ENCODE peak calls at places on chromosomes 5 and 9, in four cellular contexts. Z is NCI-H1092 treated with DMSO at 0.1 percent for 48 hours; E is cardiac fibroblast; A is natural killer cell treated with Interleukin-12 subunit alpha and Interleukin-12 subunit beta and Interleukin-15 and Interleukin-18, amount 100 ng/mL, for 72 hours. P is an unnamed sample.

GRCh38 chr5:165457854-165458481 is 1952.5 kb downstream of the MAT2B start:
- DNase-seq in Z (no peak), E (peak), A (no peak), P (no peak)

GRCh38 chr5:38923661-38924451 is 78.0 kb downstream of the OSMR start:
- DNase-seq in Z (no peak), E (peak), A (no peak), P (no peak)

GRCh38 chr5:113974976-113975375 is 386.9 kb upstream of the KCNN2 start:
- DNase-seq in Z (no peak), E (no peak), A (no peak), P (no peak)

GRCh38 chr5:169494383-169495251 is 89.0 kb upstream of the SPDL1 start:
- DNase-seq in Z (no peak), E (no peak), A (no peak), P (no peak)

GRCh38 chr9:126147620-126148522 is 178.8 kb upstream of the MVB12B start:
- DNase-seq in Z (no peak), E (no peak), A (no peak), P (no peak)

GRCh38 chr5:143237664-143238063 is 165.8 kb downstream of the NR3C1 start:
- DNase-seq in Z (no peak), E (no peak), A (no peak), P (no peak)

GRCh38 chr9:69532359-69532758 is 139.8 kb downstream of the APBA1 start:
- DNase-seq in Z (peak), E (no peak), A (no peak), P (no peak)

GRCh38 chr9:137367506-137368430 is 55.2 kb downstream of the EXD3 start:
- DNase-seq in Z (no peak), E (no peak), A (no peak), P (no peak)

GRCh38 chr9:88808019-88808656 is 183.1 kb upstream of the S1PR3 start:
- DNase-seq in Z (no peak), E (peak), A (no peak), P (no peak)

GRCh38 chr9:135526089-135526729 is 5.0 kb downstream of the LCN1 start:
- DNase-seq in Z (no peak), E (no peak), A (no peak), P (no peak)

GRCh38 chr5:145936401-145937131 is at the start of gene SH3RF2:
- DNase-seq in Z (no peak), E (peak), A (no peak), P (no peak)